ENCODE peak calls at places on chromosomes 12 and 14, in nine cellular contexts. R is lower lobe of right lung; Y is small intestine; X is SK-N-SH; D is transverse colon; V is WERI-Rb-1; T is CD8-positive, alpha-beta T cell; P is lung; F is suprapubic skin. E is an unnamed sample.

GRCh38 chr12:85029456-85029855 is 6.6 kb downstream of the TSPAN19 start:
- DNase-seq in P (no peak), F (no peak), Y (peak; percentile 14), T (no peak), R (no peak), V (no peak), X (no peak), D (no peak), E (no peak)

GRCh38 chr14:74495356-74495755 is 1.8 kb downstream of the ISCA2 start:
- DNase-seq in P (no peak), F (no peak), D (no peak), Y (peak; percentile 8), R (no peak), X (no peak), T (no peak), V (no peak), E (no peak)

GRCh38 chr12:122421263-122421814 is 1.1 kb downstream of the CLIP1 start:
- DNase-seq in X (peak; percentile 66), F (peak; percentile 80), R (peak; percentile 68), V (peak; percentile 31), Y (peak; percentile 40), D (peak; percentile 52), P (peak; percentile 52), T (no peak), E (no peak)

GRCh38 chr14:80996049-80996901 is 40.9 kb downstream of the TSHR start:
- DNase-seq in V (peak; percentile 53), R (no peak), X (peak; percentile 50), T (no peak), Y (peak; percentile 51), D (peak; percentile 12), P (no peak), F (no peak), E (peak; percentile 7)

GRCh38 chr12:116370004-116370404 is 92.5 kb upstream of the MED13L start:
- DNase-seq in F (no peak), P (no peak), Y (no peak), V (no peak), T (no peak), D (no peak), R (no peak), X (no peak), E (no peak)

GRCh38 chr12:122873540-122873939 is 22.4 kb downstream of the VPS37B start:
- DNase-seq in V (no peak), Y (no peak), F (no peak), X (no peak), P (no peak), D (no peak), T (no peak), R (no peak), E (no peak)

GRCh38 chr12:8644345-8645248 is 18.0 kb downstream of the MFAP5 start:
- DNase-seq in P (no peak), T (peak; percentile 32), X (no peak), Y (peak; percentile 43), D (no peak), V (no peak), R (no peak), F (no peak), E (peak; percentile 25)

GRCh38 chr12:92593734-92594402 is 108.9 kb upstream of the PLEKHG7 start:
- DNase-seq in R (peak; percentile 54), P (no peak), F (no peak), T (peak; percentile 74), V (no peak), Y (peak; percentile 77), D (peak; percentile 39), X (no peak), E (peak; percentile 79)

GRCh38 chr12:65891987-65892481 is 67.8 kb downstream of the HMGA2 start:
- DNase-seq in V (no peak), D (peak; percentile 55), P (peak; percentile 76), R (no peak), T (no peak), Y (peak; percentile 33), X (no peak), F (peak; percentile 91), E (no peak)

GRCh38 chr12:80261403-80261802 is 162.1 kb downstream of the OTOGL start:
- DNase-seq in P (no peak), T (no peak), D (no peak), V (no peak), X (no peak), F (no peak), Y (no peak), R (no peak), E (no peak)

GRCh38 chr12:54546511-54546910 is 2.9 kb upstream of the PDE1B start:
- DNase-seq in R (no peak), P (no peak), F (no peak), D (no peak), X (no peak), V (no peak), T (no peak), Y (no peak), E (no peak)

GRCh38 chr12:128791395-128792322 is 32.1 kb downstream of the SLC15A4 start:
- DNase-seq in V (no peak), Y (peak; percentile 55), X (peak; percentile 32), R (no peak), T (no peak), F (no peak), D (peak; percentile 23), P (no peak), E (no peak)

GRCh38 chr12:90262261-90262660 is 553.6 kb upstream of the ATP2B1 start:
- DNase-seq in T (no peak), D (no peak), V (no peak), R (no peak), F (no peak), P (no peak), X (no peak), Y (no peak), E (no peak)

GRCh38 chr12:49899921-49900320 is 3.8 kb downstream of the FAIM2 start:
- DNase-seq in P (no peak), X (no peak), F (no peak), R (no peak), D (no peak), T (no peak), Y (no peak), V (no peak), E (no peak)

GRCh38 chr14:90828642-90829487 is 12.6 kb upstream of the TTC7B start:
- DNase-seq in F (no peak), X (no peak), Y (peak; percentile 46), T (no peak), V (no peak), R (peak; percentile 46), D (peak; percentile 33), P (no peak), E (no peak)

GRCh38 chr14:22410497-22410896 is 178.5 kb downstream of the DAD1 start:
- DNase-seq in F (no peak), V (no peak), R (no peak), P (no peak), D (no peak), T (no peak), Y (no peak), X (no peak), E (no peak)

GRCh38 chr12:65603428-65604351 is 220.6 kb upstream of the HMGA2 start:
- DNase-seq in X (no peak), V (no peak), P (peak; percentile 79), F (peak; percentile 60), T (no peak), D (peak; percentile 11), R (peak; percentile 44), Y (peak; percentile 10), E (no peak)

DNA sequence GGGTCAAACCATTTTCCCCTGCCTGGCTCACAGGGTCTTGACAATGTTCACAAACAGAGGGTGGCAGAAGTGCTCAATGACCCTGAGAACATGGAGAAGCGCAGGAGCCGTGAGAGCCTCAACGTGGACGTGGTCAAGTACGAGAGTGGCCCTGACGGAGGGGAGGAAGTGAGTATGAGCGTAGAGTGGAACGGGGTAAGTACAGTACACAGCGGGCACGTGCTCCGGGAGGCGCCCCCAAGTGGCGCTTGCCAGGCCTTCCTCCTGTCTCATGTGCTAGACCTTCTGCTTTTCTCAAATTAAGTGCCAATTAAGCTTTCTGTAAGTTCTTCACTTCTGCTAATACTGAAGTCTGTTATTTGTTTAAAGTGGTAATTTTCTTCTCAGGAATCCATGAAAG is 35.9 kb downstream of the XRCC3 start:
- DNase-seq in V (peak; percentile 66), F (peak; percentile 65), X (peak; percentile 74), R (peak; percentile 75), P (no peak), D (peak; percentile 51), Y (peak; percentile 11), T (peak; percentile 20), E (peak; percentile 38)
- H3K36me3 ChIP-seq in V (peaks cover 88% of the 10 kb centered on the region), F (peaks cover 91% of the 10 kb centered on the region), X (peaks cover 89% of the 10 kb centered on the region), R (peaks cover 100% of the 10 kb centered on the region), P (peaks cover 41% of the 10 kb centered on the region), D (no peaks in the 10 kb centered on the region), Y (peaks cover 35% of the 10 kb centered on the region), T (peaks cover 54% of the 10 kb centered on the region), E (peaks cover 74% of the 10 kb centered on the region)

GRCh38 chr14:75784314-75784686 is 123.3 kb downstream of the TTLL5 start:
- DNase-seq in D (no peak), Y (no peak), R (no peak), V (no peak), F (no peak), X (no peak), P (no peak), T (no peak), E (no peak)
- H3K36me3 ChIP-seq in D (no peaks in the 10 kb centered on the region), Y (peaks cover 4% of the 10 kb centered on the region), R (peaks cover 37% of the 10 kb centered on the region), V (peaks cover 21% of the 10 kb centered on the region), F (peaks cover 41% of the 10 kb centered on the region), X (peaks cover 64% of the 10 kb centered on the region), P (peaks cover 18% of the 10 kb centered on the region), T (no peaks in the 10 kb centered on the region), E (peaks cover 7% of the 10 kb centered on the region)

GRCh38 chr14:72978856-72979255 is 48.0 kb downstream of the ZFYVE1 start:
- DNase-seq in V (no peak), Y (no peak), P (no peak), T (no peak), F (no peak), R (no peak), D (no peak), X (no peak), E (no peak)
- H3K36me3 ChIP-seq in V (peaks cover 30% of the 10 kb centered on the region), Y (peaks cover 26% of the 10 kb centered on the region), P (peaks cover 9% of the 10 kb centered on the region), T (peaks cover 29% of the 10 kb centered on the region), F (peaks cover 76% of the 10 kb centered on the region), R (peaks cover 93% of the 10 kb centered on the region), D (no peaks in the 10 kb centered on the region), X (peaks cover 32% of the 10 kb centered on the region), E (peaks cover 26% of the 10 kb centered on the region)

DNA sequence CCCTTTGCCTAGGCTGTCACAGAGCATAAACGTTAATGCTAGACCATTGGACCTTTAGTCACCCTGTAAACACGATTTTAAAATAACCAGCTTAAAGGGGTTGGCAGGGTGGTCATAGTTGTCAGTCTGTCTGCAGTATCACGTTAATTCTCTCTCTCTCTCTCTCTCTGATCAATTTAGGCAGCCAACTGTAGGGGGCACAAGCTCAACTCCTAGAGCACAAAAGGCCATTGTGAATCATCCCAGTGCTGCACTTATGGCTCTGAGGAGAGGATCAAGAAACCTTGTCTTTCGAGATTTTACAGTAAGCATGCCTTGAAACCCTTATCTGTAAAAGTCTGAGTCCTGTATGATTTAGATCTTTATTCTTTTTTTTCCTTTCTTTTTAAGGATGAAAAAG is 97.1 kb downstream of the SCAF11 start:
- DNase-seq in T (no peak), P (no peak), X (no peak), R (no peak), V (peak; percentile 17), Y (no peak), F (no peak), D (no peak), E (no peak)
- H3K36me3 ChIP-seq in T (peaks cover 21% of the 10 kb centered on the region), P (peaks cover 10% of the 10 kb centered on the region), X (peaks cover 54% of the 10 kb centered on the region), R (peaks cover 62% of the 10 kb centered on the region), V (peaks cover 50% of the 10 kb centered on the region), Y (peaks cover 9% of the 10 kb centered on the region), F (peaks cover 50% of the 10 kb centered on the region), D (no peaks in the 10 kb centered on the region), E (peaks cover 6% of the 10 kb centered on the region)

GRCh38 chr14:21244546-21244945 is 24.7 kb downstream of the HNRNPC start:
- DNase-seq in D (no peak), Y (no peak), T (no peak), V (no peak), R (no peak), X (no peak), F (no peak), P (no peak), E (no peak)
- H3K36me3 ChIP-seq in D (no peaks in the 10 kb centered on the region), Y (peaks cover 1% of the 10 kb centered on the region), T (peaks cover 9% of the 10 kb centered on the region), V (peaks cover 85% of the 10 kb centered on the region), R (peaks cover 65% of the 10 kb centered on the region), X (peaks cover 76% of the 10 kb centered on the region), F (peaks cover 12% of the 10 kb centered on the region), P (peaks cover 7% of the 10 kb centered on the region), E (peaks cover 31% of the 10 kb centered on the region)